ENCODE peak calls at places on chromosome 21, in four cellular contexts. Z is CD8-positive, alpha-beta T cell; K is AG04450; Y is cardiac fibroblast. E is an unnamed sample.

GRCh38 chr21:33844104-33844889 is 71.3 kb downstream of the ATP5PO start:
- DNase-seq in Z (no peak), K (no peak), Y (peak; percentile 56), E (peak; percentile 21)

GRCh38 chr21:45108808-45109800 is 34.7 kb downstream of the ADARB1 start:
- DNase-seq in Z (peak; percentile 35), K (no peak), Y (no peak), E (no peak)

GRCh38 chr21:38661296-38662223 is 144.2 kb upstream of the ETS2 start:
- DNase-seq in Z (no peak), K (peak; percentile 26), Y (peak; percentile 28), E (peak; percentile 20)

GRCh38 chr21:31780944-31781343 is 49.0 kb upstream of the SCAF4 start:
- DNase-seq in Z (no peak), K (no peak), Y (no peak), E (peak; percentile 75)

GRCh38 chr21:17053321-17053720 is 459.5 kb upstream of the CXADR start:
- DNase-seq in Z (no peak), K (no peak), Y (no peak), E (no peak)

GRCh38 chr21:33655591-33656221 is 13.4 kb downstream of the ITSN1 start:
- DNase-seq in Z (no peak), K (peak; percentile 88), Y (peak; percentile 87), E (peak; percentile 95)

GRCh38 chr21:42848932-42849758 is 30.2 kb downstream of the WDR4 start:
- DNase-seq in Z (no peak), K (no peak), Y (no peak), E (no peak)

GRCh38 chr21:33168886-33169285 is 60.9 kb upstream of the IFNAR2 start:
- DNase-seq in Z (no peak), K (no peak), Y (no peak), E (peak; percentile 64)

GRCh38 chr21:45169001-45169400 is 94.6 kb downstream of the ADARB1 start:
- DNase-seq in Z (no peak), K (no peak), Y (no peak), E (no peak)

GRCh38 chr21:29638761-29639327 is 301.0 kb downstream of the GRIK1 start:
- DNase-seq in Z (no peak), K (no peak), Y (no peak), E (no peak)

GRCh38 chr21:44793269-44794030 is 8.2 kb downstream of the UBE2G2 start:
- DNase-seq in Z (peak; percentile 54), K (no peak), Y (peak; percentile 75), E (peak; percentile 68)

GRCh38 chr21:46124083-46124925 is 26.4 kb downstream of the COL6A2 start:
- DNase-seq in Z (peak; percentile 3), K (no peak), Y (no peak), E (no peak)

GRCh38 chr21:37835512-37835911 is 80.7 kb downstream of the KCNJ6 start:
- DNase-seq in Z (no peak), K (no peak), Y (no peak), E (no peak)

GRCh38 chr21:44969965-44970755 is 30.3 kb downstream of the SLX9 start:
- DNase-seq in Z (no peak), K (no peak), Y (no peak), E (peak; percentile 36)

GRCh38 chr21:32819702-32820101 is 48.1 kb upstream of the PAXBP1 start:
- DNase-seq in Z (no peak), K (peak; percentile 54), Y (peak; percentile 92), E (peak; percentile 11)

GRCh38 chr21:34844033-34844923 is 175.5 kb downstream of the CLIC6 start:
- DNase-seq in Z (no peak), K (no peak), Y (no peak), E (peak; percentile 78)

GRCh38 chr21:43370888-43371570 is 55.9 kb downstream of the SIK1 start:
- DNase-seq in Z (no peak), K (no peak), Y (no peak), E (peak; percentile 71)

GRCh38 chr21:32094792-32095191 is 184.1 kb downstream of the MIS18A start:
- DNase-seq in Z (no peak), K (no peak), Y (peak; percentile 25), E (no peak)

GRCh38 chr21:43341349-43342163 is 85.4 kb downstream of the SIK1 start:
- DNase-seq in Z (no peak), K (no peak), Y (peak; percentile 42), E (no peak)

GRCh38 chr21:29218749-29219148 is 80.0 kb upstream of the BACH1 start:
- DNase-seq in Z (no peak), K (no peak), Y (no peak), E (peak; percentile 70)

GRCh38 chr21:39073717-39074116 is 109.5 kb downstream of the PSMG1 start:
- DNase-seq in Z (no peak), K (no peak), Y (no peak), E (no peak)

GRCh38 chr21:21688877-21689276 is 690.7 kb downstream of the NCAM2 start:
- DNase-seq in Z (no peak), K (no peak), Y (peak; percentile 51), E (no peak)

GRCh38 chr21:34722684-34723300 is 54.0 kb downstream of the CLIC6 start:
- DNase-seq in Z (peak; percentile 41), K (no peak), Y (no peak), E (no peak)

GRCh38 chr21:43195131-43196021 is 26.6 kb downstream of the CRYAA start:
- DNase-seq in Z (peak; percentile 1), K (no peak), Y (peak; percentile 60), E (peak; percentile 22)

GRCh38 chr21:34510148-34511142 is 1.6 kb downstream of the KCNE1 start:
- DNase-seq in Z (no peak), K (no peak), Y (peak; percentile 79), E (peak; percentile 84)

GRCh38 chr21:33424214-33424613 is 21.0 kb downstream of the IFNGR2 start:
- DNase-seq in Z (no peak), K (no peak), Y (no peak), E (no peak)

GRCh38 chr21:17688912-17689874 is 76.5 kb upstream of the BTG3 start:
- DNase-seq in Z (peak; percentile 42), K (no peak), Y (peak; percentile 73), E (peak; percentile 97)

GRCh38 chr21:33578959-33579542 is 9.4 kb downstream of the DONSON start:
- DNase-seq in Z (no peak), K (no peak), Y (no peak), E (peak; percentile 82)

GRCh38 chr21:44866780-44867179 is 6.7 kb downstream of the PTTG1IP start:
- DNase-seq in Z (no peak), K (no peak), Y (peak; percentile 64), E (no peak)

GRCh38 chr21:30839304-30839703 is 9.7 kb upstream of the KRTAP7-1 start:
- DNase-seq in Z (no peak), K (no peak), Y (no peak), E (peak; percentile 52)

GRCh38 chr21:39707316-39707715 is 37.7 kb upstream of the IGSF5 start:
- DNase-seq in Z (no peak), K (no peak), Y (no peak), E (no peak)

GRCh38 chr21:40754466-40754865 is 92.5 kb downstream of the DSCAM start:
- DNase-seq in Z (no peak), K (no peak), Y (no peak), E (no peak)

GRCh38 chr21:14520535-14520934 is 25.6 kb downstream of the SAMSN1 start:
- DNase-seq in Z (no peak), K (no peak), Y (no peak), E (no peak)

GRCh38 chr21:14526816-14527689 is 19.1 kb downstream of the SAMSN1 start:
- DNase-seq in Z (no peak), K (no peak), Y (no peak), E (no peak)

GRCh38 chr21:14523234-14523633 is 22.9 kb downstream of the SAMSN1 start:
- DNase-seq in Z (peak; percentile 12), K (no peak), Y (no peak), E (peak; percentile 19)

GRCh38 chr21:14526199-14526598 is 19.9 kb downstream of the SAMSN1 start:
- DNase-seq in Z (no peak), K (no peak), Y (no peak), E (no peak)

DNA sequence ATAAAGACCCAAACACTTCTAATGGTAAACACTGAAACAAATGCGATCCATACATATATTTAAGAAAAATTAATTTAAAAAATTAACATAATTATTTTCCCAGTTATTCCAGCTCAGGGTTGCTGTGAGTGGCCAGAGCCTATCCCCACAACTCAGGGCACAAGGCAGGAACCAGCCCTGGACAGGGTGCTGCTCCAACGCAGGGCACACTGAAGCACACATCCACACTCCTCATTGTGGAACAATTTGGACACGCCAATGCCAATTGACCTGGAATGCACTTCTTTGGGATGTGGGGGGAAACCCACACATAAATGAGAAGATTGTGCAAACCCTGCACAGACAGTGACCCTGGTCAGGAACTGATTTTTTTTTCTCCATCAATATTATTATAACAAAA is 23.4 kb downstream of the SAMSN1 start:
- DNase-seq in Z (no peak), K (no peak), Y (no peak), E (no peak)
- H3K4me3 ChIP-seq in Z (no peak overlapping the region), K (no peak overlapping the region), Y (no peak overlapping the region), E (no peak overlapping the region)

DNA sequence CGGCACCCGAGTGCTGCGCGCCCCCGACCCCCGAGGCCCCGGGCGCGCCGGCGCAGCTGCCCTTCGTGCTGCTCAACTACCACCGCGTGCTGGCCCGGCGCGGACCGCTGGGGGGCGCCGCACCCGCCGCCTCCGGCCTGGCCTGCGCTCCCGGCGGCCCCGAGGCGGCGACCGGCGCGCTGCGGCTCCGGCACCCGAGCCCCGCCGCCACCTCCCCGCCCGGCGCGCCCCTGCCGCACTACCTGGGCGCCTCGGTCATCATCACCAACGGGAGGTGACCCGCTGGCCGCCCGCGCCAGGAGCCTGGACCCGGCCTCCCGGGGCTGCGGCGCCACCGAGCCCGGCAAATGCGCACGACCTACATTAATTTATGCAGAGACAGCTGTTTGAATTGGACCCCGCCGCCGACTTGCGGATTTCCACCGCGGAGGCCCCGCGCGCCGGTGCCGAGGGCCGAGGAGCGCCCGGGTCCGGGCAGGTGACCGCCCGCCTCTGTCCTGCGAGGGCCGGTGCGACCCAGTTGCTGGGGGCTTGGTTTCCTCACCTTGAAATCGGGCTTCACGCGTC is 49.0 kb downstream of the SIM2 start:
- DNase-seq in Z (no peak), K (no peak), Y (peak; percentile 42), E (peak; percentile 52)
- TF ChIP-seq CTCF in Z (no peak), K (peak; percentile 25), Y (no peak), E (peak; percentile 18)

DNA sequence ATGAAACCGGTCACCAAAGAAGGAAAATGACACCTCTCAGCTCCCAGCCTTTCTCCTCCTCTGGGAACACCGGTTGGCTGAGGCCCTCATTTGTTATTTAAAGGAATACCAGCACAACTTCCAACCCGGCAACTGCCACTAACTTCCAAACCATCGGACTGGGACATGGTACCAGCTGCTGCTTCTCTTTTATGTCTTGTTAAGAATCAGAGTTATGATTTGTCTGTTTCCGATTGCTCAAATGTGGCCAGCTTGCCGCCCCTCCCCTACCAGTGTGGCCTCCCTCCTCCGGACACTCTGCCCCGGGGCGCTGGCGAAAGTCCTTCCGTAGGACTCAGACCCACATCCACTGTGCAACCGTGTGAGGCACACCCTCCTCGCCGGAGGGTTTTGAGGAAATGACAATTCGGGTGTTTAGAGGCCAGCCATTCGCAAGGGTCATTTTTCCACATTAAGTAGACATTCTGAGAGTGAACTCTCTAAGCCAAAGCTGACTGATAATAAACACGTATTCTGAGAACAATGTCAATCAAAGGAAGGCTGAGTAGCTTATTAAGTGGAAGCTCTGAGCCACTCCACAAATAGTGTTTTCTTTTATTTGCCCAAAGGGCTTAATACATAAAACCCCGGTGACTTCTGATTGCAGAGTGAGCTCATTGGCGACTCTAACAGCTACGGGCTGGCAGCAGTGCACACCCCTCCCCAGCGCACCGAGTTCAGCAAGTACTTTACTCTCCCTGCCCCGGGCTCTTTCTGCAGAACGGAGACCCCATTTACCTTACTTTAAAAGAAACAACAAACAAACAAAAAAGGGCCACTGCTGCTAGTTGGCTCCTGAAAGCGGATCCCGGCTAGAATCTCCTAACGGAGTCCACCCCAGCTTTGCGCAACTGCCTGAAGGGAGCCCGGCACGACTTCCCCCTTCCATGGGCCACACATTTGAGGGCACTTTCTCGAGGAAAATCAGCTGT is 5.4 kb downstream of the RIPK4 start:
- DNase-seq in Z (no peak), K (no peak), Y (peak; percentile 28), E (peak; percentile 57)
- H3K4me3 ChIP-seq in Z (no peak overlapping the region), K (no peak overlapping the region), Y (no peak overlapping the region), E (peak overlapping the region; percentile 89)

GRCh38 chr21:26844258-26845065 is 747 bp downstream of the ADAMTS1 start:
- DNase-seq in Z (no peak), K (no peak), Y (peak; percentile 62), E (peak; percentile 52)
- TF ChIP-seq CTCF in Z (no peak), K (peak; percentile 28), Y (no peak), E (no peak)